ENCODE peak calls at places on chromosomes 16 and 17, in nine cellular contexts. O is CD4-positive, alpha-beta T cell; D is left ventricle myocardium inferior; C is AG08395; M is cardiac fibroblast; B is SHP77; Z is SW 1271; P is stimulated activated CD4-positive, alpha-beta T cell treated with anti-CD3 and anti-CD28 coated beads, Interleukin-15, amount 100 ng/mL, for 24 hours; X is activated CD8-positive, alpha-beta memory T cell treated with anti-CD3 and anti-CD28 coated beads for 1 hour. Y is an unnamed sample.

GRCh38 chr16:23679274-23679985 is 741 bp downstream of the PLK1 start:
- DNase-seq in X (no peak), O (no peak), M (peak), C (peak), P (peak), Z (no peak), D (no peak), B (no peak), Y (no peak)

GRCh38 chr17:18021372-18021771 is 17.6 kb downstream of the ATPAF2 start:
- DNase-seq in M (no peak), O (no peak), C (no peak), X (no peak), Z (no peak), P (no peak), B (no peak), D (no peak), Y (no peak)

GRCh38 chr16:81201267-81201666 is 37.2 kb upstream of the BCO1 start:
- DNase-seq in D (no peak), X (no peak), O (no peak), P (no peak), C (peak), Z (no peak), M (no peak), B (no peak), Y (no peak)

GRCh38 chr17:30517786-30518185 is 40.6 kb downstream of the GOSR1 start:
- DNase-seq in P (no peak), D (no peak), O (no peak), B (no peak), X (no peak), M (peak), Z (no peak), C (no peak), Y (no peak)

GRCh38 chr16:49921106-49921505 is 65.2 kb upstream of the ZNF423 start:
- DNase-seq in O (no peak), M (no peak), X (no peak), Z (no peak), B (no peak), P (no peak), D (no peak), C (no peak), Y (no peak)

GRCh38 chr17:29870836-29871430 is 59.1 kb downstream of the SSH2 start:
- DNase-seq in D (no peak), M (no peak), B (no peak), C (no peak), O (no peak), P (no peak), X (no peak), Z (no peak), Y (no peak)

GRCh38 chr17:72613411-72614292 is 478.8 kb downstream of the SLC39A11 start:
- DNase-seq in P (no peak), O (no peak), Z (no peak), M (peak), D (no peak), B (no peak), C (peak), X (no peak), Y (no peak)

GRCh38 chr17:1736348-1737281 is 6.1 kb upstream of the SERPINF2 start:
- DNase-seq in P (peak), D (peak), O (no peak), Z (no peak), C (peak), M (peak), X (no peak), B (peak), Y (no peak)

GRCh38 chr16:12203780-12204351 is 227.3 kb downstream of the SNX29 start:
- DNase-seq in P (no peak), X (no peak), B (no peak), C (no peak), D (no peak), Z (no peak), M (no peak), O (no peak), Y (no peak)

GRCh38 chr17:5468075-5468473 is 708 bp downstream of the DHX33 start:
- DNase-seq in C (peak), O (no peak), B (no peak), M (no peak), D (no peak), Z (no peak), P (peak), X (no peak), Y (no peak)

GRCh38 chr16:54620197-54620596 is 310.5 kb upstream of the IRX5 start:
- DNase-seq in B (no peak), M (no peak), Z (no peak), D (no peak), C (no peak), O (no peak), X (no peak), P (no peak), Y (no peak)

GRCh38 chr17:21285164-21286065 is 904 bp downstream of the MAP2K3 start:
- DNase-seq in O (no peak), C (no peak), X (no peak), B (no peak), P (peak), Z (no peak), M (peak), D (no peak), Y (no peak)

GRCh38 chr16:85851034-85851780 is 47.8 kb upstream of the IRF8 start:
- DNase-seq in D (no peak), O (no peak), M (no peak), P (no peak), X (no peak), Z (no peak), B (no peak), C (no peak), Y (no peak)

GRCh38 chr17:49223517-49224197 is 6.9 kb downstream of the PHOSPHO1 start:
- DNase-seq in D (peak), Z (no peak), X (peak), C (peak), M (peak), O (peak), P (peak), B (no peak), Y (peak)

GRCh38 chr17:50396261-50397110 is 837 bp downstream of the LRRC59 start:
- DNase-seq in P (peak), X (no peak), M (peak), D (no peak), Z (no peak), O (no peak), C (peak), B (no peak), Y (peak)

GRCh38 chr17:57420674-57421392 is 164.5 kb downstream of the MSI2 start:
- DNase-seq in O (no peak), P (no peak), D (no peak), Z (no peak), C (peak), X (no peak), B (peak), M (no peak), Y (no peak)

GRCh38 chr17:30429155-30429554 is 48.1 kb upstream of the GOSR1 start:
- DNase-seq in X (no peak), D (no peak), Z (no peak), M (peak), B (no peak), O (no peak), C (peak), P (no peak), Y (no peak)

GRCh38 chr16:1723450-1724147 is 17.6 kb downstream of the MAPK8IP3 start:
- DNase-seq in P (peak), B (no peak), Z (no peak), M (peak), D (no peak), X (no peak), C (peak), O (peak), Y (no peak)

GRCh38 chr16:10494343-10495030 is 85.9 kb downstream of the EMP2 start:
- DNase-seq in D (no peak), Z (no peak), X (no peak), M (no peak), P (no peak), O (no peak), C (no peak), B (no peak), Y (no peak)

GRCh38 chr17:19342611-19343255 is 19.8 kb downstream of the B9D1 start:
- DNase-seq in O (no peak), M (no peak), B (no peak), C (no peak), P (no peak), Z (no peak), X (no peak), D (no peak), Y (no peak)

GRCh38 chr17:28854457-28855382 is at the start of gene ERAL1:
- DNase-seq in B (peak), O (peak), P (peak), X (peak), C (peak), D (peak), M (peak), Z (peak), Y (peak)

GRCh38 chr16:81593481-81593880 is 148.9 kb downstream of the CMIP start:
- DNase-seq in M (no peak), Z (no peak), P (no peak), C (no peak), X (no peak), O (no peak), D (no peak), B (no peak), Y (no peak)

GRCh38 chr17:71633391-71633849 is 487.4 kb upstream of the SOX9 start:
- DNase-seq in P (no peak), X (no peak), D (no peak), B (no peak), Z (peak), C (peak), O (no peak), M (peak), Y (no peak)

GRCh38 chr17:50452627-50453300 is 15.9 kb downstream of the CHAD start:
- DNase-seq in C (no peak), D (no peak), Z (no peak), O (no peak), P (no peak), B (no peak), M (peak), X (no peak), Y (no peak)

GRCh38 chr17:4045477-4045876 is 81.2 kb upstream of the ATP2A3 start:
- DNase-seq in Z (no peak), B (no peak), P (no peak), C (no peak), O (no peak), X (no peak), M (no peak), D (no peak), Y (no peak)

GRCh38 chr16:86044241-86044671 is 145.3 kb downstream of the IRF8 start:
- DNase-seq in B (no peak), Z (no peak), C (peak), M (peak), P (peak), D (no peak), X (no peak), O (peak), Y (no peak)

GRCh38 chr16:56610017-56610608 is 1.7 kb downstream of the MT2A start:
- DNase-seq in Z (no peak), O (peak), B (no peak), D (no peak), C (peak), X (peak), P (peak), M (peak), Y (peak)

GRCh38 chr16:3998793-3999478 is 117.3 kb downstream of the ADCY9 start:
- DNase-seq in X (no peak), B (no peak), O (no peak), Z (no peak), P (no peak), M (peak), D (no peak), C (peak), Y (no peak)

Y was measured in T-helper 1 cell.